ENCODE peak calls at places on chromosomes 3 and 15, in nine cellular contexts. F, J, L, P, D, K, R, I and T are unnamed samples.

GRCh38 chr3:176919836-176920760 is 277.2 kb downstream of the TBL1XR1 start:
- DNase-seq in F (no peak), J (no peak), L (peak), P (peak), D (no peak), K (no peak), R (peak), I (peak), T (no peak)

GRCh38 chr3:24365168-24365567 is 129.5 kb downstream of the THRB start:
- DNase-seq in F (no peak), J (no peak), L (no peak), P (no peak), D (peak), K (no peak), R (no peak), I (peak), T (no peak)

GRCh38 chr15:25739687-25740121 is 123.4 kb downstream of the ATP10A start:
- DNase-seq in F (no peak), J (no peak), L (no peak), P (no peak), D (no peak), K (no peak), R (no peak), I (peak), T (no peak)

GRCh38 chr3:45092132-45093031 is 53.8 kb downstream of the CDCP1 start:
- DNase-seq in F (no peak), J (no peak), L (no peak), P (no peak), D (no peak), K (no peak), R (peak), I (no peak), T (no peak)

GRCh38 chr3:177037241-177037640 is 160.0 kb downstream of the TBL1XR1 start:
- DNase-seq in F (no peak), J (no peak), L (no peak), P (no peak), D (no peak), K (no peak), R (no peak), I (no peak), T (no peak)

GRCh38 chr3:110767156-110767555 is 304.5 kb upstream of the NECTIN3 start:
- DNase-seq in F (no peak), J (no peak), L (no peak), P (no peak), D (no peak), K (no peak), R (no peak), I (no peak), T (no peak)

GRCh38 chr3:126342211-126342610 is 15.0 kb downstream of the KLF15 start:
- DNase-seq in F (no peak), J (peak), L (peak), P (peak), D (no peak), K (no peak), R (no peak), I (no peak), T (no peak)

GRCh38 chr3:177358968-177359600 is 161.8 kb upstream of the TBL1XR1 start:
- DNase-seq in F (peak), J (peak), L (peak), P (peak), D (peak), K (peak), R (peak), I (no peak), T (no peak)

GRCh38 chr3:23601020-23601822 is 204.5 kb upstream of the UBE2E1 start:
- DNase-seq in F (no peak), J (no peak), L (no peak), P (no peak), D (no peak), K (no peak), R (no peak), I (no peak), T (no peak)

GRCh38 chr15:38688761-38689160 is 124.1 kb upstream of the RASGRP1 start:
- DNase-seq in F (no peak), J (no peak), L (no peak), P (no peak), D (no peak), K (no peak), R (no peak), I (no peak), T (no peak)

GRCh38 chr3:156816091-156816793 is 9.9 kb upstream of the LEKR1 start:
- DNase-seq in F (peak), J (no peak), L (peak), P (peak), D (peak), K (peak), R (peak), I (no peak), T (no peak)

GRCh38 chr3:16439848-16440708 is 73.4 kb downstream of the RFTN1 start:
- DNase-seq in F (no peak), J (no peak), L (no peak), P (no peak), D (no peak), K (no peak), R (no peak), I (no peak), T (no peak)

GRCh38 chr3:61358364-61358763 is 107.1 kb upstream of the FHIT start:
- DNase-seq in F (peak), J (peak), L (no peak), P (peak), D (peak), K (no peak), R (no peak), I (no peak), T (no peak)

GRCh38 chr15:35674873-35675781 is 129.2 kb upstream of the DPH6 start:
- DNase-seq in F (no peak), J (no peak), L (no peak), P (no peak), D (no peak), K (no peak), R (no peak), I (peak), T (no peak)

GRCh38 chr3:134239538-134239937 is 11.1 kb downstream of the RYK start:
- DNase-seq in F (peak), J (no peak), L (no peak), P (no peak), D (no peak), K (no peak), R (no peak), I (no peak), T (no peak)

DNA sequence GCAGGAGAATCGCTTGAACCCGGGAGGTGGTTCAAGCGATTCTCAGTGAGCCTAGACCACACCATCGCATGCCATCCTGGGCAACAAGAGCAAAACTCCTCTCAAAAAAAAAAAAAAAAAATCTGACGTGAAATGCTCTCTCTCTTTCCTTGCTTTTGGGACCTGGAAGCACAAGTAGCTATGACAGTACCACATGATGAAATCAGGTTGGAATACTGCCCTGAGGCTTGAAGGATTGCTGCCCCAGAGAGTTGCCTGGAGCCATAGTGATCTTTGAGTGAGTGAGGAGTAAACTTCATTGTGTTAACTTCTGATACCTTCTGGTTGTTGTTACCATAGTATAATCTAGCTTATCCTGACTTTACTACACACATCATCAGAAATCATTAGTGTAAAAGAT is 23.3 kb downstream of the AKAP13 start:
- DNase-seq in F (no peak), J (no peak), L (no peak), P (no peak), D (no peak), K (no peak), R (no peak), I (no peak), T (no peak)
- TF ChIP-seq CTCF in F (no peak), J (no peak), L (no peak), P (no peak), D (no peak), K (no peak), R (no peak), I (no peak), T (no peak)

GRCh38 chr15:75052972-75053747 is 29.8 kb downstream of the PPCDC start:
- DNase-seq in F (no peak), J (no peak), L (no peak), P (no peak), D (no peak), K (no peak), R (no peak), I (no peak), T (no peak)

GRCh38 chr15:75053748-75054125 is 30.3 kb downstream of the PPCDC start:
- DNase-seq in F (no peak), J (no peak), L (no peak), P (no peak), D (no peak), K (no peak), R (no peak), I (no peak), T (no peak)

GRCh38 chr15:75056036-75056435 is 32.6 kb downstream of the PPCDC start:
- DNase-seq in F (no peak), J (peak), L (no peak), P (no peak), D (no peak), K (no peak), R (no peak), I (no peak), T (no peak)

GRCh38 chr15:75051711-75052110 is 28.3 kb downstream of the PPCDC start:
- DNase-seq in F (no peak), J (no peak), L (no peak), P (no peak), D (no peak), K (no peak), R (no peak), I (no peak), T (no peak)

DNA sequence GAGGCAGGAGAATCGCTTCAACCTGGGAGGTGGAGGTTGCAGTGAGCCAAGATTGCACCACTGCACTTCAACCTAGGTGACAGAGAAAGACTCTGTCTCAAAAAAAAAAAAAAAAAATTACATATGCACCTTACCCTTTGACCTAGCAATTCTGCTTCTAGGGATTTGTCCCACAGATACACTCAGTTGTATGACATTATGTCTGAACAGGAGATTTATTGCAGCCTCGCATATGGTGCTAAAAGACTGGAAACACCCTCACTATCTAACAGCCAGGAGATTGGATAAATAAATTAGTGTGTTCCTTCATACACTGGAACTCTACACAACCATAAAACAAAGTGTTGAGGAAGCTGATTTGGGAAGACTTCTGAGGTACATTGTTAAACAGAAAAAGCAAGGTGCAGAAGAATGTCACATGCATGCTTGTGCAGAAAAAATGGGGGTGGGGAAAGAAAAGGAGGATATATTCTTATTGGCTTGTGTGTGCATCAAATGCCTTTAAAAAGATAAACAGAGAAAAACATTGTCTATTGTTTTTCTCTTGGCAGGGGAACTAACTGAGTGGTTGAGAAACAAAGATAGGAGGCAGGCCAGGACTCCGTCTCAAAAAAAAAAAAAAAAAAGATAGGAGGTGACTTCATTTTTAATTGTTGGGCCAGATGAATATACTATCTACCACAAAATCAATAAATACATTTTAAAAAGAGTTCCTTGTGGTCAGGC is 30.9 kb downstream of the PPCDC start:
- DNase-seq in F (no peak), J (no peak), L (no peak), P (no peak), D (no peak), K (no peak), R (no peak), I (no peak), T (no peak)
- TF ChIP-seq CTCF in F (no peak), J (no peak), L (no peak), P (no peak), D (no peak), K (no peak), R (no peak), I (no peak), T (no peak)

DNA sequence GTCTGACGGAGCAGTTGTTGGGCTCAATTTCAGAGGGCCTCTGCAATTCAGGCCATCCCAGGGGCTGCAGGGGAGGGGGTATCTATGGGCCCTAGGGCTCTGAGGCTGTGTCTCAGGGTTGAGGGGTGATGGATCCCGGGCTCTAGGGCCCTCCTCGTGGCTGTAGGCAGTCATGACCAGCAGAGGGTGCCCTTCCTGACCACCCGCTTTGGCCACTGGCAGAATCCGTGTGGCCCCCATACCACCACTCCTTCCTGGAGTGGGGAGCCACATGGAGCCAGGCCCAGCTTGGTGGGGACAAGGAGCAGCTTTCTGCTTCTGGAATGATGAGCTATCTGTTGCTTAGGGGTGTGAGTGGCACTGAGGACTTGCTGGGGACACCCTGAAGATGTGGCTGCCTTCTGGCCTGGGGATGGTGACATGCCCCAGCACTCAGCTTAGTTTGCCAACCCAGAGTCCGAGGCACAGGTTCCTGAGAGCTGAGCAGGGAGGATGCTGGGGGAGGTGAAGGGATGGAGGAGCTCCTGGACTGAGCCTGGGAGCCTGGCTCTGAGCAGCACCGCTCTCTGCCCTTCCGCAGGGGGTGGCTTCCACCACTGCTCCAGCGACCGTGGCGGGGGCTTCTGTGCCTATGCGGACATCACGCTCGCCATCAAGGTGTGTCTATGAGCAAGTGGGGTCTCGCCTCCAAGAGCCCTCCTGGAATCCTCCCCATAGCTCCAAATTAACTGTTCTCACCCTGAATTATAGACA is 20.2 kb downstream of the HDAC11 start:
- DNase-seq in F (no peak), J (no peak), L (peak), P (no peak), D (no peak), K (no peak), R (peak), I (no peak), T (no peak)
- TF ChIP-seq CTCF in F (peak), J (no peak), L (peak), P (no peak), D (no peak), K (peak), R (peak), I (peak), T (peak)

DNA sequence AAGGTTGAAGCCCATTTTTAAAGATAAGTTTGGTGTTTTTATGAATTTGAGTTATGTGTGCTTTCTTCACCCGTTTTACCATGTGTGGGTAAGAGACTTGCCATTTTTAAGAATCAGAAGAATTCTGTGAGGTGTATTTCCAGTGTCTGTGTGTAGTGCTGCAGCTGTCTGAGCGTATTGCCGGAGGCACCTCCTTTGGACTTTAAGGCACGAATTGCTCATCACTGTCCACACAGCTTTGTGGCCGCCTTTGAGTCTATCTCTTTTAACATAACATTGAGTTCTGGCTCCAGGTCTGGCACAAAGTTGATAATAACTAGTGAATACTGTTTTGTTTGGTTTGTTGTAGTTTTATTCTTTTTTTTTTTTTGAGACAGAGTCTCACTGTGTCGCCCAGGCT is 25.8 kb downstream of the SCG5 start:
- DNase-seq in F (no peak), J (no peak), L (no peak), P (no peak), D (no peak), K (no peak), R (no peak), I (no peak), T (no peak)
- TF ChIP-seq CTCF in F (no peak), J (no peak), L (no peak), P (no peak), D (no peak), K (no peak), R (no peak), I (no peak), T (no peak)

GRCh38 chr3:20741381-20741780 is 555.4 kb upstream of the SGO1 start:
- DNase-seq in F (no peak), J (no peak), L (no peak), P (no peak), D (no peak), K (no peak), R (no peak), I (no peak), T (no peak)

GRCh38 chr3:20736287-20736686 is 550.3 kb upstream of the SGO1 start:
- DNase-seq in F (no peak), J (no peak), L (no peak), P (no peak), D (no peak), K (no peak), R (no peak), I (no peak), T (no peak)

GRCh38 chr3:20742903-20743302 is 556.9 kb upstream of the SGO1 start:
- DNase-seq in F (no peak), J (no peak), L (no peak), P (no peak), D (no peak), K (no peak), R (no peak), I (no peak), T (no peak)

DNA sequence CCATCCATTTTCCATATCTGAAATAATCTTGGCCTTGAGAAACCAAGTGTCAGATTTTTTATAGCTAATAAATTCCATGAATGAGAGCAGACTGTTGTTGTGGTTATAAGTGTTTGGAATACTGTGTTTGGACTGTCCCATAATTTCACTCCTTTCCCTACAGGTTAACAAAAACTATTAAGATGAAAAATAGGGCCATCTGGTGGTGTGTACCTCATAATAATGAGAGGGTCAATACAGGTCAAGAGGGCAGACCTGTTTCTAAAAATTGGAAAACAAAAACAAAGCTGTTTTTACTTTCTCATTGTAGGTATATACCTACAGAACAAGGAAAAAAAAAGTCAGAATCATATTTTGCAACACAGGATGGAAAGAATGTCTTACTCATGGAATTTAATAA is 553.8 kb upstream of the SGO1 start:
- DNase-seq in F (no peak), J (no peak), L (no peak), P (no peak), D (no peak), K (no peak), R (no peak), I (no peak), T (no peak)
- TF ChIP-seq CTCF in F (peak), J (no peak), L (no peak), P (no peak), D (no peak), K (no peak), R (no peak), I (no peak), T (no peak)